ENCODE peak calls at places on chromosomes 5 and 9, in seven cellular contexts. K is GM10248; S is LNCaP clone FGC; Y is mesendoderm; F is breast epithelium; I is NAMALWA; J is stimulated activated CD8-positive, alpha-beta memory T cell treated with anti-CD3 and anti-CD28 coated beads, Interleukin-4, amount 100 ng/mL, for 1 hour. Z is an unnamed sample.

GRCh38 chr9:107712390-107712789 is 222.8 kb upstream of the KLF4 start:
- DNase-seq in J (no peak), S (no peak), F (no peak), K (no peak), I (no peak), Y (no peak), Z (no peak)

GRCh38 chr9:126164796-126165525 is 161.7 kb upstream of the MVB12B start:
- DNase-seq in I (no peak), F (no peak), K (no peak), Y (no peak), J (no peak), S (no peak), Z (no peak)

GRCh38 chr5:143402464-143403356 is 776 bp downstream of the NR3C1 start:
- DNase-seq in K (peak; percentile 28), Y (peak; percentile 79), F (peak; percentile 54), J (peak; percentile 30), S (no peak), I (peak; percentile 79), Z (peak; percentile 74)

GRCh38 chr9:73423891-73424290 is 272.2 kb downstream of the ANXA1 start:
- DNase-seq in K (no peak), F (no peak), Y (no peak), S (no peak), I (no peak), J (no peak), Z (no peak)

GRCh38 chr5:90483206-90483605 is 8.5 kb downstream of the POLR3G start:
- DNase-seq in I (no peak), K (no peak), F (no peak), S (no peak), Y (no peak), J (no peak), Z (no peak)

GRCh38 chr5:35803221-35803651 is 53.5 kb upstream of the IL7R start:
- DNase-seq in F (no peak), S (peak; percentile 10), J (no peak), Y (peak; percentile 92), K (no peak), I (no peak), Z (peak; percentile 90)

GRCh38 chr9:135040892-135041291 is 46.6 kb upstream of the OLFM1 start:
- DNase-seq in S (no peak), J (no peak), F (no peak), Y (no peak), K (no peak), I (no peak), Z (no peak)

GRCh38 chr5:133818031-133818431 is 150.4 kb downstream of the C5orf15 start:
- DNase-seq in I (no peak), J (no peak), F (peak; percentile 24), K (no peak), S (no peak), Y (peak; percentile 19), Z (peak; percentile 27)

GRCh38 chr9:134322781-134323241 is 3.4 kb upstream of the RXRA start:
- DNase-seq in Y (no peak), K (no peak), I (no peak), F (no peak), J (no peak), S (no peak), Z (no peak)

GRCh38 chr5:126450895-126451294 is 27.7 kb downstream of the GRAMD2B start:
- DNase-seq in F (no peak), I (no peak), S (no peak), J (no peak), K (no peak), Y (no peak), Z (no peak)

GRCh38 chr5:175032741-175033151 is 308.4 kb downstream of the MSX2 start:
- DNase-seq in J (no peak), F (no peak), S (no peak), I (no peak), Y (no peak), K (no peak), Z (no peak)

GRCh38 chr9:81526587-81526986 is 162.8 kb downstream of the TLE1 start:
- DNase-seq in F (no peak), Y (no peak), J (no peak), K (no peak), S (no peak), I (no peak), Z (no peak)

GRCh38 chr9:97096793-97097192 is 57.9 kb upstream of the CTSV start:
- DNase-seq in F (no peak), J (no peak), Y (no peak), I (no peak), S (no peak), K (no peak), Z (no peak)

GRCh38 chr9:128224877-128225276 is 21.7 kb downstream of the DNM1 start:
- DNase-seq in J (no peak), S (no peak), I (no peak), F (no peak), K (no peak), Y (no peak), Z (no peak)

GRCh38 chr5:95817430-95817829 is 5.1 kb downstream of the GLRX start:
- DNase-seq in K (no peak), F (no peak), J (no peak), I (no peak), S (no peak), Y (peak; percentile 44), Z (peak; percentile 27)

GRCh38 chr5:102807878-102808502 is 52.9 kb downstream of the PAM start:
- DNase-seq in J (no peak), I (no peak), S (no peak), K (no peak), Y (peak; percentile 97), F (no peak), Z (peak; percentile 47)

Z was measured in neural progenitor cell.